ENCODE peak calls at places on chromosomes 3 and 15, in five cellular contexts. O is H54, E is IMR-90, D is HepG2, T is lower leg skin. H is an unnamed sample.
A peak's percentile ranks its signal among the peaks of the same experiment; 100 is the strongest.

GRCh38 chr3:124896824-124897526 is 9.8 kb upstream of the ITGB5 start:
- DNase-seq in O (no peak), E (peak; percentile 5), D (no peak), T (no peak), H (no peak)

GRCh38 chr3:188202358-188203138 is 48.6 kb downstream of the LPP start:
- DNase-seq in O (no peak), E (no peak), D (peak; percentile 16), T (no peak), H (no peak)

GRCh38 chr3:49856181-49857005 is at the start of gene TRAIP:
- DNase-seq in O (peak; percentile 97), E (peak; percentile 88), D (peak; percentile 83), T (peak; percentile 98), H (peak; percentile 95)

GRCh38 chr15:54347082-54347827 is 369.0 kb downstream of the UNC13C start:
- DNase-seq in O (no peak), E (no peak), D (no peak), T (no peak), H (no peak)

GRCh38 chr3:29279830-29280229 is 1.0 kb upstream of the RBMS3 start:
- DNase-seq in O (no peak), E (peak; percentile 43), D (no peak), T (no peak), H (no peak)

GRCh38 chr15:31905054-31905453 is 125.3 kb upstream of the CHRNA7 start:
- DNase-seq in O (no peak), E (no peak), D (no peak), T (no peak), H (no peak)

GRCh38 chr3:178385280-178385952 is 150.8 kb upstream of the KCNMB2 start:
- DNase-seq in O (no peak), E (peak; percentile 51), D (peak; percentile 1), T (no peak), H (no peak)

GRCh38 chr15:37059051-37059450 is 41.3 kb downstream of the MEIS2 start:
- DNase-seq in O (no peak), E (peak; percentile 93), D (no peak), T (no peak), H (no peak)

GRCh38 chr3:139473155-139473771 is 3.1 kb downstream of the RBP2 start:
- DNase-seq in O (no peak), E (no peak), D (no peak), T (no peak), H (no peak)

DNA sequence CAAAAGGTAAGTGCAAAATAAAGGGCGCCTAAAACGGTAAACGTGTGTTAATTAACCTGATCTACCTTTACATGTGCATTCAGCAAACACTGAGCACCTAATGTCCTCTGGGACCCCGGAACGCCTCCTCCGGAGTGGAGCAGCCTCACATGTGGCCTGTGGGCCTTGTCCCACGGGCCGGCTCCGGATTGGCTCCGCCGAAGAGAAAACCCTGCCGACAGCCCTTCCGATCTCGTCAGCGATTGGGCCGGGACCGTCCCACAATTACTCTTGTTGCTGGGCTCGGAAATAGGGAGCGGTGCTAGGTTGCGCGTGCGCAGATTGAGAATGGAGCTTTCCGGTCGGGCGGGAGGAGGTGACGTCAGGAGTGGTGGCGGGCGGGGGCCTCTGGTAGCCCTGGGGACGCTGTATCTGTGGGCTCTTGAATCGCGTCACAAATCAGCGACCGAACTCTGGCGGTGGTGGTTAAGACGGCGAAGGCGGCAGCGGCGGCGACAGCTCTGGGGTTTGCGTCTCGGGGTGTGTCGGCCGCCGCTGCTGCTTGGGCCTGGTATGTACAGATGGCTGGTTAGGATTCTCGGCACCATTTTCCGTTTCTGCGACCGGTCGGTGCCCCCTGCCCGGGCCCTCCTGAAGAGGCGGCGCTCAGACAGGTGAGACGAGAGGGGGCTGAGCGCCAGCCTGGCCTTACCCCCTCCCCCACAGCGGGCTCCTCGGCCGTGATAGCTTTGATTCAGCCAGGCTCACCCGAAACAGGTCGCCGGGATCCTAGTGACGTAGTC is at the start of gene SENP2:
- DNase-seq in O (peak; percentile 97), E (peak; percentile 98), D (peak; percentile 98), T (peak; percentile 100), H (peak; percentile 99)
- TF ChIP-seq POLR2A in O (peak; percentile 66), E (peak; percentile 93), D (peak; percentile 78), T (no peak), H (peak; percentile 80)

GRCh38 chr3:12810013-12810780 is 13.7 kb downstream of the CAND2 start:
- DNase-seq in O (peak; percentile 92), E (peak; percentile 81), D (peak; percentile 85), T (peak; percentile 99), H (peak; percentile 98)
- TF ChIP-seq POLR2A in O (peak; percentile 69), E (no peak), D (peak; percentile 53), T (no peak), H (no peak)

DNA sequence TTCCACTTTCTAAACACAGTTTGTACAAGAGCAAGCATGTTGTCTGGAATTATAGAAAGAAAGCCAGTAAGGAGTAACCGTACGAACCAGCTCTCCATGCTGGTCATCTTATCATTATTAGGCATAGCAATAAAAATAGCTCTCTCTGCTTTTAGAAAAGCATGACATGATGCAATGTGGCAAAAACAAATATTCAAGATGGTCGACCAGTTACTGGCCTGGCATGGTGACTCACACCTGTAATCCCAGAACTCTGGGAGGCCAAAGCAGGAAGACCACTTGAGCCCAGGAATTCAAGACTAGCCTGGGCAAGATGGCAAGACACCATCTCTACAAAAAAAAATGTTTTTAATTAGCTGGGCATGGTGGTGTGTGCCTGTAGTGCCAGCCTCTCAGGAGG is 2.6 kb upstream of the MAP4 start:
- DNase-seq in O (no peak), E (peak; percentile 81), D (peak; percentile 12), T (no peak), H (no peak)
- TF ChIP-seq POLR2A in O (no peak), E (no peak), D (no peak), T (no peak), H (no peak)

GRCh38 chr3:170132335-170132734 is 49.2 kb downstream of the PHC3 start:
- DNase-seq in O (no peak), E (no peak), D (no peak), T (no peak), H (no peak)
- TF ChIP-seq POLR2A in O (no peak), E (no peak), D (no peak), T (no peak), H (no peak)

DNA sequence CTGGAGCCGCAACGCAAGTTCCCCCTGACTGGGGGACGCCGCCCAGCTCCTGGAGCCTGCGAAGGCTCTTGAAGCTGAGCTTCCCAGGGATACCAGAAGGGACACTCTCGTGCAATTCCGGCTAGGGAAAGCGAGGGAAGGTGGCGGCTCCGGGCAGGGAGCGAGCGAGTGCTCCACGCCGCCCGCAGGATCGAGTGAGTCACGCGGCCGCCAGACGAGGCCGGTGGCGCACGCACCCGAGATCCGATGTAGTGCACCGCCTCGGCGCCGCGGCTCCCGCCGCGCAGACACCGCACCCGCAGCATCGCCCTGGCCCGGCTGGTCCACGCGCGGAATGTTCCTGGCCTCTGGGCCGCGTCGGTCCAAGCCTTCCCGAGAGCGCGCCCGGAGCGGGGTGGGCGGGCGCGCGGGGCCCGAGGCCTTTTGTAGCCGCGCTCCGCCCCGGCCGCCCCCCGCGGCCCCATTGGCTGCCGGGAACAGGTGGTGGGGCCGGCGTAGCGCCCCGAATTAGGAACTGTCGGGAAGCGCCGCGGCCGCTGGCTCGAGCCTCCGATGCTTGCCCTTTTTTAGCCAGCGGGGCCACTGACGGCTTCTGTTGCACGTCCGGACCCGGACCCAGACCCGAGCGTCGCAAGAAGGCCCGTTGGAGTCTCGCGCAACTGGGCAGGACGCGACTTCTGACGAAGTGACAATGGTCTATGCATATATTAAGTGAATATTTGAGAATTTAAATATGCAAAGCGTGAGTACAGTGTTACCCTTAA is at the start of gene GATM:
- DNase-seq in O (peak; percentile 47), E (peak; percentile 83), D (no peak), T (peak; percentile 94), H (peak; percentile 85)
- TF ChIP-seq POLR2A in O (no peak), E (no peak), D (no peak), T (no peak), H (no peak)

GRCh38 chr15:82951472-82952155 is 906 bp downstream of the HOMER2 start:
- DNase-seq in O (no peak), E (no peak), D (no peak), T (no peak), H (no peak)
- TF ChIP-seq POLR2A in O (no peak), E (no peak), D (no peak), T (no peak), H (no peak)

DNA sequence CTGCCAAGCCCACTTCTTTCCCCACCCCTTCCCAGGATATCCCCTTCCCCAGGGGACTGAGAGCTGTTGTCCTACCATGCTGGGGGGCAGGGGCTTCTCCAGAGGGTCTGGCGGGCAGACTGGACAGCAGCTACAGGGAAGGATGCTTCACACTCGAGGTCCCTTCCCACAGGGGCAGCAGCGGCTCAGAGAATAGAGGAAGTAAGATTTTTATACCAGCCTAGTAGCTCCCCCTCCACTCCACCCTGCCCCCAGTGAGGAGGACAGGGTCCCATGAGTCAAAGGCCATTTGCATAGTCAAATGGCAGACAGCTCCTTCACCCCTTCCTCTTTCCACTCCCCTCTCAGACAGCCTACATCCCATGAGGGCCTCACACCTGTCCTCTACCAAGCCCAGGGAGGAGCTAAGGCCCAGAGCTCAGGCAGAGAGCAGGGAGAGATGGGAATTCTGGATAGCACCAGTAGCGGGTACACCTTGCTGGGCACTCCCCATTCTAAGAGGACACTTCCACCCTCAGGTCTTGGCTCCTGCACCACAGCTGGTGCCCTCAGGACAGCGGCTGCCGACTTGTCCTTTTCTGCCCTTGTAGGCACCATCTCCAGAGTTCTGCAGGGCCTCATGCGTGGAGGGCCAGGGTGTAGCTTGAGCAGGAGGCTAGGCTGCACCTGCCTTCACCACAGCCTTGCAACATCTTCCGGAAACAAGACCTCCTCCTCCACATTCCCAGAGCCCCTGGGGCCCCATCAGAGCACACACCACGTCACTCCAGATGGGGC is at the start of gene TLR9:
- DNase-seq in O (no peak), E (no peak), D (no peak), T (no peak), H (peak; percentile 49)
- TF ChIP-seq POLR2A in O (no peak), E (no peak), D (no peak), T (no peak), H (no peak)

H was measured in suprapubic skin.